ENCODE peak calls at places on chromosomes 2 and 18, in six cellular contexts. J is activated CD8-positive, alpha-beta memory T cell treated with anti-CD3 and anti-CD28 coated beads, Interleukin-2, amount 50 U/mL, for 48 hours; Q is posterior vena cava; I is fibroblast of lung; Z is mucosa of gallbladder; A is IMR-90. D is an unnamed sample.

GRCh38 chr2:667332-668000 is 9.7 kb downstream of the TMEM18 start:
- DNase-seq in J (no peak), Q (no peak), I (peak), Z (no peak), A (peak), D (peak)

GRCh38 chr2:19120941-19121750 is 237.3 kb downstream of the OSR1 start:
- DNase-seq in J (no peak), Q (no peak), I (peak), Z (no peak), A (peak), D (peak)

GRCh38 chr2:29632018-29632417 is 289.4 kb downstream of the ALK start:
- DNase-seq in J (no peak), Q (no peak), I (peak), Z (no peak), A (peak), D (no peak)

GRCh38 chr2:240911641-240912265 is 5.6 kb downstream of the CROCC2 start:
- DNase-seq in J (no peak), Q (no peak), I (peak), Z (no peak), A (peak), D (no peak)

GRCh38 chr2:217216982-217217381 is 357.1 kb upstream of the TNP1 start:
- DNase-seq in J (no peak), Q (no peak), I (no peak), Z (no peak), A (no peak), D (no peak)

GRCh38 chr18:49459404-49460171 is 857 bp downstream of the DYM start:
- DNase-seq in J (no peak), Q (no peak), I (peak), Z (no peak), A (peak), D (peak)

GRCh38 chr18:66560092-66560491 is 43.8 kb downstream of the CDH19 start:
- DNase-seq in J (no peak), Q (no peak), I (peak), Z (peak), A (no peak), D (no peak)

GRCh38 chr2:237432484-237433092 is 18.6 kb upstream of the COL6A3 start:
- DNase-seq in J (peak), Q (peak), I (peak), Z (peak), A (peak), D (peak)

GRCh38 chr2:88639865-88640264 is 12.6 kb upstream of the EIF2AK3 start:
- DNase-seq in J (no peak), Q (no peak), I (no peak), Z (no peak), A (no peak), D (no peak)

GRCh38 chr18:1906421-1906820 is 664.9 kb downstream of the METTL4 start:
- DNase-seq in J (no peak), Q (no peak), I (no peak), Z (no peak), A (no peak), D (no peak)

GRCh38 chr18:76339246-76339620 is 155.8 kb downstream of the ZNF516 start:
- DNase-seq in J (no peak), Q (no peak), I (no peak), Z (no peak), A (no peak), D (no peak)

GRCh38 chr2:128169497-128169896 is 78.5 kb downstream of the UGGT1 start:
- DNase-seq in J (no peak), Q (no peak), I (no peak), Z (no peak), A (peak), D (peak)

GRCh38 chr2:168639501-168639900 is 162.9 kb upstream of the NOSTRIN start:
- DNase-seq in J (no peak), Q (no peak), I (peak), Z (peak), A (peak), D (peak)

GRCh38 chr18:78213365-78213994 is 766.1 kb upstream of the SALL3 start:
- DNase-seq in J (no peak), Q (no peak), I (no peak), Z (no peak), A (no peak), D (no peak)

GRCh38 chr2:10566021-10566420 is 117.9 kb upstream of the ODC1 start:
- DNase-seq in J (no peak), Q (no peak), I (peak), Z (no peak), A (peak), D (no peak)

GRCh38 chr2:189082576-189082975 is 97.0 kb downstream of the COL5A2 start:
- DNase-seq in J (no peak), Q (no peak), I (peak), Z (no peak), A (peak), D (peak)